ENCODE peak calls at places on chromosomes 2 and 18, in eight cellular contexts. I is T-helper 22 cell; G is stomach; L is cortex of kidney; A is dorsolateral prefrontal cortex; M is CD4-positive, alpha-beta T cell; T is smooth muscle cell of the brain vasculature; R is GM23248. P is an unnamed sample.

GRCh38 chr2:33058716-33059451 is 112.1 kb downstream of the LTBP1 start:
- DNase-seq in L (no peak), A (no peak), I (no peak), G (no peak), R (no peak), M (no peak), T (no peak), P (no peak)

GRCh38 chr18:32771871-32772499 is 838 bp downstream of the KLHL14 start:
- DNase-seq in G (no peak), L (no peak), A (no peak), R (peak), I (no peak), T (no peak), M (no peak), P (no peak)

GRCh38 chr2:18518116-18519111 is 42.0 kb downstream of the RDH14 start:
- DNase-seq in G (no peak), R (peak), T (no peak), M (no peak), I (no peak), A (no peak), L (no peak), P (no peak)

GRCh38 chr18:36075862-36076587 is 8.7 kb upstream of the RPRD1A start:
- DNase-seq in A (no peak), G (no peak), T (no peak), M (no peak), I (no peak), L (no peak), R (peak), P (no peak)

GRCh38 chr2:225052703-225053102 is 10.4 kb upstream of the DOCK10 start:
- DNase-seq in L (no peak), A (no peak), G (no peak), M (no peak), I (no peak), T (no peak), R (no peak), P (no peak)

GRCh38 chr2:214895469-214895868 is 86.0 kb upstream of the BARD1 start:
- DNase-seq in T (no peak), M (no peak), L (no peak), I (no peak), G (no peak), A (no peak), R (no peak), P (no peak)

GRCh38 chr2:70240599-70240998 is 7.8 kb downstream of the TIA1 start:
- DNase-seq in R (no peak), I (no peak), M (no peak), T (no peak), A (no peak), L (no peak), G (no peak), P (no peak)

GRCh38 chr18:8898990-8899389 is 193.6 kb downstream of the MTCL1 start:
- DNase-seq in M (no peak), I (no peak), L (no peak), R (no peak), A (no peak), T (no peak), G (no peak), P (no peak)

GRCh38 chr2:240433973-240434727 is 1.3 kb upstream of the GPC1 start:
- DNase-seq in L (no peak), M (no peak), I (no peak), T (no peak), G (no peak), R (peak), A (no peak), P (no peak)

GRCh38 chr2:216736326-216736725 is 41.0 kb upstream of the IGFBP5 start:
- DNase-seq in R (no peak), L (no peak), I (no peak), A (no peak), G (no peak), T (no peak), M (no peak), P (no peak)

GRCh38 chr2:131483981-131484505 is 8.1 kb downstream of the TUBA3D start:
- DNase-seq in G (no peak), T (no peak), A (no peak), M (no peak), I (no peak), R (no peak), L (no peak), P (no peak)

GRCh38 chr18:33558529-33558928 is 19.5 kb upstream of the ASXL3 start:
- DNase-seq in M (no peak), T (no peak), R (no peak), A (no peak), I (no peak), L (no peak), G (no peak), P (no peak)

GRCh38 chr2:142325870-142326269 is 195.1 kb upstream of the LRP1B start:
- DNase-seq in A (no peak), R (no peak), T (no peak), G (no peak), I (no peak), M (no peak), L (no peak), P (no peak)

GRCh38 chr2:204127238-204127637 is 190.7 kb downstream of the ICOS start:
- DNase-seq in T (no peak), I (no peak), R (peak), M (no peak), G (no peak), L (no peak), A (no peak), P (no peak)

GRCh38 chr2:232235206-232235605 is 143.3 kb upstream of the ALPP start:
- DNase-seq in A (no peak), T (no peak), G (no peak), I (no peak), L (no peak), M (no peak), R (no peak), P (no peak)

GRCh38 chr2:104332733-104333132 is 521.2 kb upstream of the POU3F3 start:
- DNase-seq in I (no peak), T (no peak), L (no peak), M (no peak), R (peak), A (no peak), G (no peak), P (no peak)

GRCh38 chr2:86301711-86302202 is 35.7 kb downstream of the REEP1 start:
- DNase-seq in T (no peak), A (no peak), L (no peak), M (no peak), R (no peak), I (no peak), G (no peak), P (no peak)

GRCh38 chr2:22167256-22167655 is 1043.5 kb downstream of the TDRD15 start:
- DNase-seq in A (no peak), G (no peak), L (no peak), M (no peak), R (no peak), I (no peak), T (no peak), P (no peak)

GRCh38 chr18:31920326-31920725 is 22.6 kb downstream of the TRAPPC8 start:
- DNase-seq in G (no peak), L (no peak), R (no peak), I (no peak), T (no peak), M (no peak), A (no peak), P (no peak)

GRCh38 chr2:27683390-27684071 is 19.8 kb downstream of the SLC4A1AP start:
- DNase-seq in M (peak), T (peak), I (peak), G (peak), L (no peak), A (peak), R (peak), P (peak)

GRCh38 chr2:227761734-227762476 is 16.2 kb downstream of the SCYGR8 start:
- DNase-seq in I (no peak), L (no peak), M (no peak), T (no peak), G (no peak), R (peak), A (no peak), P (no peak)

GRCh38 chr2:239275871-239276812 is 124.7 kb downstream of the HDAC4 start:
- DNase-seq in T (no peak), I (no peak), R (peak), G (peak), M (no peak), A (peak), L (no peak), P (peak)

GRCh38 chr2:53768233-53768542 is 584 bp downstream of the CHAC2 start:
- DNase-seq in R (no peak), I (no peak), M (no peak), A (no peak), G (no peak), L (no peak), T (no peak), P (no peak)

GRCh38 chr2:217818293-217818850 is 184.4 kb downstream of the TNS1 start:
- DNase-seq in G (no peak), A (no peak), M (no peak), T (no peak), L (no peak), R (no peak), I (no peak), P (no peak)

GRCh38 chr18:6776193-6776592 is 46.7 kb downstream of the ARHGAP28 start:
- DNase-seq in G (no peak), A (no peak), I (no peak), M (no peak), R (peak), L (no peak), T (peak), P (no peak)

GRCh38 chr2:232789067-232789466 is 12.7 kb upstream of the KCNJ13 start:
- DNase-seq in G (no peak), R (no peak), L (no peak), T (no peak), M (no peak), I (no peak), A (no peak), P (no peak)

GRCh38 chr2:40962026-40962425 is 510.1 kb upstream of the SLC8A1 start:
- DNase-seq in I (no peak), T (peak), M (no peak), A (no peak), L (no peak), R (no peak), G (no peak), P (no peak)

GRCh38 chr18:37019157-37019571 is 190.2 kb downstream of the KIAA1328 start:
- DNase-seq in G (no peak), R (peak), M (no peak), L (no peak), A (no peak), T (no peak), I (no peak), P (no peak)

GRCh38 chr2:84741182-84741822 is 139.6 kb downstream of the TRABD2A start:
- DNase-seq in A (no peak), M (peak), I (no peak), R (peak), G (peak), T (no peak), L (no peak), P (no peak)

GRCh38 chr18:3902676-3903075 is 452.7 kb downstream of the TGIF1 start:
- DNase-seq in R (peak), G (no peak), L (no peak), I (no peak), M (no peak), T (peak), A (no peak), P (no peak)

GRCh38 chr18:33231474-33232317 is 208.8 kb downstream of the CCDC178 start:
- DNase-seq in I (no peak), M (peak), L (no peak), R (peak), G (peak), T (peak), A (peak), P (peak)

GRCh38 chr2:12606472-12607000 is 110.2 kb upstream of the TRIB2 start:
- DNase-seq in R (peak), T (peak), I (no peak), G (no peak), M (no peak), A (no peak), L (no peak), P (no peak)

GRCh38 chr2:159098815-159099455 is 130.5 kb downstream of the TANC1 start:
- DNase-seq in G (no peak), M (no peak), R (no peak), I (no peak), T (no peak), A (no peak), L (no peak), P (no peak)

GRCh38 chr2:65159921-65160320 is 30.0 kb upstream of the RAB1A start:
- DNase-seq in L (no peak), G (no peak), A (no peak), I (no peak), M (no peak), T (no peak), R (no peak), P (no peak)

GRCh38 chr2:224127871-224128501 is 88.9 kb upstream of the SERPINE2 start:
- DNase-seq in R (peak), T (no peak), A (no peak), L (no peak), I (no peak), M (no peak), G (no peak), P (no peak)

P was measured in anterior cingulate cortex.